ENCODE peak calls at places on chromosomes 5 and 9, in nine cellular contexts. One of them, this sample, is unnamed.
A peak's percentile ranks its signal among the peaks of the same experiment; 100 is the strongest.

GRCh38 chr5:154358410-154359221 is 87.2 kb upstream of the SAP30L start:
- DNase-seq in CD4-positive, CD25-positive, alpha-beta regulatory T cell: no peak
- DNase-seq in kidney: no peak
- DNase-seq in suprapubic skin: no peak
- DNase-seq in stomach: no peak
- DNase-seq in cardiac muscle cell: no peak
- DNase-seq in spleen: no peak
- DNase-seq in transverse colon: no peak
- DNase-seq in astrocyte: peak; percentile 83
- DNase-seq in this sample: no peak

GRCh38 chr9:79512251-79512650 is 59.5 kb upstream of the TLE4 start:
- DNase-seq in CD4-positive, CD25-positive, alpha-beta regulatory T cell: no peak
- DNase-seq in kidney: no peak
- DNase-seq in suprapubic skin: no peak
- DNase-seq in stomach: no peak
- DNase-seq in cardiac muscle cell: no peak
- DNase-seq in spleen: no peak
- DNase-seq in transverse colon: no peak
- DNase-seq in astrocyte: no peak
- DNase-seq in this sample: no peak

GRCh38 chr5:57857696-57858095 is 375.1 kb upstream of the ACTBL2 start:
- DNase-seq in CD4-positive, CD25-positive, alpha-beta regulatory T cell: no peak
- DNase-seq in kidney: no peak
- DNase-seq in suprapubic skin: no peak
- DNase-seq in stomach: no peak
- DNase-seq in cardiac muscle cell: no peak
- DNase-seq in spleen: no peak
- DNase-seq in transverse colon: no peak
- DNase-seq in astrocyte: no peak
- DNase-seq in this sample: no peak

GRCh38 chr5:133373121-133373870 is 239.0 kb downstream of the FSTL4 start:
- DNase-seq in CD4-positive, CD25-positive, alpha-beta regulatory T cell: no peak
- DNase-seq in kidney: no peak
- DNase-seq in suprapubic skin: no peak
- DNase-seq in stomach: no peak
- DNase-seq in cardiac muscle cell: no peak
- DNase-seq in spleen: no peak
- DNase-seq in transverse colon: no peak
- DNase-seq in astrocyte: no peak
- DNase-seq in this sample: no peak

GRCh38 chr5:180084638-180085561 is 13.3 kb upstream of the RNF130 start:
- DNase-seq in CD4-positive, CD25-positive, alpha-beta regulatory T cell: no peak
- DNase-seq in kidney: no peak
- DNase-seq in suprapubic skin: no peak
- DNase-seq in stomach: peak; percentile 83
- DNase-seq in cardiac muscle cell: no peak
- DNase-seq in spleen: no peak
- DNase-seq in transverse colon: peak; percentile 80
- DNase-seq in astrocyte: no peak
- DNase-seq in this sample: no peak

GRCh38 chr5:167485395-167485794 is 806.0 kb upstream of the WWC1 start:
- DNase-seq in CD4-positive, CD25-positive, alpha-beta regulatory T cell: no peak
- DNase-seq in kidney: no peak
- DNase-seq in suprapubic skin: no peak
- DNase-seq in stomach: no peak
- DNase-seq in cardiac muscle cell: no peak
- DNase-seq in spleen: no peak
- DNase-seq in transverse colon: no peak
- DNase-seq in astrocyte: peak; percentile 31
- DNase-seq in this sample: no peak

GRCh38 chr5:92704590-92704989 is 876.4 kb downstream of the NR2F1-AS1 start:
- DNase-seq in CD4-positive, CD25-positive, alpha-beta regulatory T cell: no peak
- DNase-seq in kidney: no peak
- DNase-seq in suprapubic skin: no peak
- DNase-seq in stomach: no peak
- DNase-seq in cardiac muscle cell: no peak
- DNase-seq in spleen: no peak
- DNase-seq in transverse colon: no peak
- DNase-seq in astrocyte: peak; percentile 53
- DNase-seq in this sample: no peak

GRCh38 chr5:173010021-173010420 is 26.4 kb downstream of the ATP6V0E1 start:
- DNase-seq in CD4-positive, CD25-positive, alpha-beta regulatory T cell: no peak
- DNase-seq in kidney: no peak
- DNase-seq in suprapubic skin: no peak
- DNase-seq in stomach: no peak
- DNase-seq in cardiac muscle cell: no peak
- DNase-seq in spleen: no peak
- DNase-seq in transverse colon: no peak
- DNase-seq in astrocyte: peak; percentile 17
- DNase-seq in this sample: no peak

GRCh38 chr5:135993894-135994514 is 34.8 kb upstream of the TGFBI start:
- DNase-seq in CD4-positive, CD25-positive, alpha-beta regulatory T cell: no peak
- DNase-seq in kidney: no peak
- DNase-seq in suprapubic skin: no peak
- DNase-seq in stomach: no peak
- DNase-seq in cardiac muscle cell: no peak
- DNase-seq in spleen: no peak
- DNase-seq in transverse colon: no peak
- DNase-seq in astrocyte: peak; percentile 96
- DNase-seq in this sample: no peak

GRCh38 chr9:120891255-120891954 is 14.4 kb upstream of the PHF19 start:
- DNase-seq in CD4-positive, CD25-positive, alpha-beta regulatory T cell: peak; percentile 92
- DNase-seq in kidney: no peak
- DNase-seq in suprapubic skin: no peak
- DNase-seq in stomach: no peak
- DNase-seq in cardiac muscle cell: no peak
- DNase-seq in spleen: no peak
- DNase-seq in transverse colon: no peak
- DNase-seq in astrocyte: no peak
- DNase-seq in this sample: no peak

GRCh38 chr5:112417931-112418358 is 1.1 kb downstream of the EPB41L4A start:
- DNase-seq in CD4-positive, CD25-positive, alpha-beta regulatory T cell: peak; percentile 79
- DNase-seq in kidney: peak; percentile 75
- DNase-seq in suprapubic skin: peak; percentile 59
- DNase-seq in stomach: peak; percentile 49
- DNase-seq in cardiac muscle cell: peak; percentile 46
- DNase-seq in spleen: peak; percentile 84
- DNase-seq in transverse colon: peak; percentile 50
- DNase-seq in astrocyte: peak; percentile 4
- DNase-seq in this sample: no peak

GRCh38 chr9:86330186-86330585 is 24.0 kb downstream of the TUT7 start:
- DNase-seq in CD4-positive, CD25-positive, alpha-beta regulatory T cell: no peak
- DNase-seq in kidney: no peak
- DNase-seq in suprapubic skin: no peak
- DNase-seq in stomach: no peak
- DNase-seq in cardiac muscle cell: no peak
- DNase-seq in spleen: no peak
- DNase-seq in transverse colon: no peak
- DNase-seq in astrocyte: no peak
- DNase-seq in this sample: no peak

GRCh38 chr5:89584339-89584956 is 701.5 kb upstream of the MEF2C start:
- DNase-seq in CD4-positive, CD25-positive, alpha-beta regulatory T cell: no peak
- DNase-seq in kidney: no peak
- DNase-seq in suprapubic skin: no peak
- DNase-seq in stomach: no peak
- DNase-seq in cardiac muscle cell: no peak
- DNase-seq in spleen: no peak
- DNase-seq in transverse colon: no peak
- DNase-seq in astrocyte: peak; percentile 87
- DNase-seq in this sample: no peak

GRCh38 chr5:142110046-142110531 is 1.5 kb downstream of the NDFIP1 start:
- DNase-seq in CD4-positive, CD25-positive, alpha-beta regulatory T cell: peak; percentile 55
- DNase-seq in kidney: no peak
- DNase-seq in suprapubic skin: no peak
- DNase-seq in stomach: no peak
- DNase-seq in cardiac muscle cell: no peak
- DNase-seq in spleen: no peak
- DNase-seq in transverse colon: peak; percentile 19
- DNase-seq in astrocyte: peak; percentile 22
- DNase-seq in this sample: no peak

GRCh38 chr5:34563951-34564705 is 92.0 kb upstream of the RAI14 start:
- DNase-seq in CD4-positive, CD25-positive, alpha-beta regulatory T cell: no peak
- DNase-seq in kidney: peak; percentile 81
- DNase-seq in suprapubic skin: no peak
- DNase-seq in stomach: peak; percentile 49
- DNase-seq in cardiac muscle cell: no peak
- DNase-seq in spleen: peak; percentile 76
- DNase-seq in transverse colon: no peak
- DNase-seq in astrocyte: peak; percentile 87
- DNase-seq in this sample: no peak

GRCh38 chr9:36897476-36897875 is 136.6 kb downstream of the PAX5 start:
- DNase-seq in CD4-positive, CD25-positive, alpha-beta regulatory T cell: no peak
- DNase-seq in kidney: no peak
- DNase-seq in suprapubic skin: no peak
- DNase-seq in stomach: no peak
- DNase-seq in cardiac muscle cell: no peak
- DNase-seq in spleen: no peak
- DNase-seq in transverse colon: no peak
- DNase-seq in astrocyte: no peak
- DNase-seq in this sample: no peak

GRCh38 chr9:92463989-92464388 is 18.3 kb downstream of the ASPN start:
- DNase-seq in CD4-positive, CD25-positive, alpha-beta regulatory T cell: no peak
- DNase-seq in kidney: no peak
- DNase-seq in suprapubic skin: no peak
- DNase-seq in stomach: no peak
- DNase-seq in cardiac muscle cell: no peak
- DNase-seq in spleen: no peak
- DNase-seq in transverse colon: no peak
- DNase-seq in astrocyte: peak; percentile 98
- DNase-seq in this sample: no peak

GRCh38 chr9:133457233-133457632 is 2.5 kb upstream of the CACFD1 start:
- DNase-seq in CD4-positive, CD25-positive, alpha-beta regulatory T cell: no peak
- DNase-seq in kidney: peak; percentile 73
- DNase-seq in suprapubic skin: no peak
- DNase-seq in stomach: no peak
- DNase-seq in cardiac muscle cell: no peak
- DNase-seq in spleen: no peak
- DNase-seq in transverse colon: no peak
- DNase-seq in astrocyte: no peak
- DNase-seq in this sample: no peak

DNA sequence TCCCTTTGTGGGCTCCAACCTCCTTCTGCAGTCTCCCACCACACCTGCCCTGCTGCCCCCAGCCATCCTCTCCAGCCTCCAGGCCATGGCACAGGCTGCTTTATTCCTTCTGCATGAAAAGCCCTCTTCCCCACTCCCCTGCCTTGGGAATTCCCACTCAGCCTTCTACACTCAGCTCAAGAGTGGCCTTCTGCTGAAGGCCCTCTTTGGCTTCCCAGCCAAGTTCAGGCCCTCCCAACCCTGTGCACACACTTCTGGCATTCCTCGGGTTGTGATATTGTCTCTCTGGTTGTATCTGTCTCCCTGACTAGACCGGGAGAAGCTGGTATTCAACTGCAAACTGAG is 5.7 kb downstream of the SHB start:
- DNase-seq in CD4-positive, CD25-positive, alpha-beta regulatory T cell: no peak
- DNase-seq in kidney: no peak
- DNase-seq in suprapubic skin: no peak
- DNase-seq in stomach: no peak
- DNase-seq in cardiac muscle cell: no peak
- DNase-seq in spleen: peak; percentile 45
- DNase-seq in transverse colon: no peak
- DNase-seq in astrocyte: no peak
- DNase-seq in this sample: no peak
- H3K4me1 ChIP-seq in CD4-positive, CD25-positive, alpha-beta regulatory T cell: peaks cover 16% of the 10 kb centered on the region
- H3K4me1 ChIP-seq in kidney: peaks cover 44% of the 10 kb centered on the region
- H3K4me1 ChIP-seq in suprapubic skin: peaks cover 42% of the 10 kb centered on the region
- H3K4me1 ChIP-seq in stomach: peaks cover 98% of the 10 kb centered on the region
- H3K4me1 ChIP-seq in cardiac muscle cell: peaks cover 45% of the 10 kb centered on the region
- H3K4me1 ChIP-seq in spleen: peaks cover 20% of the 10 kb centered on the region
- H3K4me1 ChIP-seq in transverse colon: peaks cover 29% of the 10 kb centered on the region
- H3K4me1 ChIP-seq in astrocyte: peaks cover 75% of the 10 kb centered on the region
- H3K4me1 ChIP-seq in this sample: peaks cover 10% of the 10 kb centered on the region

GRCh38 chr5:140018920-140019644 is 24.0 kb downstream of the NRG2 start:
- DNase-seq in CD4-positive, CD25-positive, alpha-beta regulatory T cell: no peak
- DNase-seq in kidney: no peak
- DNase-seq in suprapubic skin: no peak
- DNase-seq in stomach: no peak
- DNase-seq in cardiac muscle cell: no peak
- DNase-seq in spleen: no peak
- DNase-seq in transverse colon: no peak
- DNase-seq in astrocyte: no peak
- DNase-seq in this sample: no peak

GRCh38 chr5:140018096-140018481 is 25.0 kb downstream of the NRG2 start:
- DNase-seq in CD4-positive, CD25-positive, alpha-beta regulatory T cell: no peak
- DNase-seq in kidney: no peak
- DNase-seq in suprapubic skin: no peak
- DNase-seq in stomach: no peak
- DNase-seq in cardiac muscle cell: peak; percentile 22
- DNase-seq in spleen: no peak
- DNase-seq in transverse colon: no peak
- DNase-seq in astrocyte: no peak
- DNase-seq in this sample: no peak

GRCh38 chr5:140017397-140018095 is 25.6 kb downstream of the NRG2 start:
- DNase-seq in CD4-positive, CD25-positive, alpha-beta regulatory T cell: no peak
- DNase-seq in kidney: no peak
- DNase-seq in suprapubic skin: no peak
- DNase-seq in stomach: no peak
- DNase-seq in cardiac muscle cell: no peak
- DNase-seq in spleen: no peak
- DNase-seq in transverse colon: no peak
- DNase-seq in astrocyte: no peak
- DNase-seq in this sample: no peak

GRCh38 chr5:140020601-140021177 is 22.4 kb downstream of the NRG2 start:
- DNase-seq in CD4-positive, CD25-positive, alpha-beta regulatory T cell: no peak
- DNase-seq in kidney: no peak
- DNase-seq in suprapubic skin: no peak
- DNase-seq in stomach: no peak
- DNase-seq in cardiac muscle cell: no peak
- DNase-seq in spleen: no peak
- DNase-seq in transverse colon: no peak
- DNase-seq in astrocyte: no peak
- DNase-seq in this sample: no peak

GRCh38 chr5:140018517-140018916 is 24.6 kb downstream of the NRG2 start:
- DNase-seq in CD4-positive, CD25-positive, alpha-beta regulatory T cell: no peak
- DNase-seq in kidney: no peak
- DNase-seq in suprapubic skin: no peak
- DNase-seq in stomach: no peak
- DNase-seq in cardiac muscle cell: no peak
- DNase-seq in spleen: no peak
- DNase-seq in transverse colon: no peak
- DNase-seq in astrocyte: no peak
- DNase-seq in this sample: no peak
- H3K4me1 ChIP-seq in CD4-positive, CD25-positive, alpha-beta regulatory T cell: no peaks in the 10 kb centered on the region
- H3K4me1 ChIP-seq in kidney: peaks cover 2% of the 10 kb centered on the region
- H3K4me1 ChIP-seq in suprapubic skin: no peaks in the 10 kb centered on the region
- H3K4me1 ChIP-seq in stomach: peaks cover 30% of the 10 kb centered on the region
- H3K4me1 ChIP-seq in cardiac muscle cell: peaks cover 30% of the 10 kb centered on the region
- H3K4me1 ChIP-seq in spleen: no peaks in the 10 kb centered on the region
- H3K4me1 ChIP-seq in transverse colon: peaks cover 5% of the 10 kb centered on the region
- H3K4me1 ChIP-seq in astrocyte: no peaks in the 10 kb centered on the region
- H3K4me1 ChIP-seq in this sample: no peaks in the 10 kb centered on the region

GRCh38 chr5:14595877-14596276 is 14.3 kb downstream of the OTULINL start:
- DNase-seq in CD4-positive, CD25-positive, alpha-beta regulatory T cell: no peak
- DNase-seq in kidney: no peak
- DNase-seq in suprapubic skin: no peak
- DNase-seq in stomach: no peak
- DNase-seq in cardiac muscle cell: no peak
- DNase-seq in spleen: no peak
- DNase-seq in transverse colon: no peak
- DNase-seq in astrocyte: no peak
- DNase-seq in this sample: no peak
- H3K4me1 ChIP-seq in CD4-positive, CD25-positive, alpha-beta regulatory T cell: peaks cover 75% of the 10 kb centered on the region
- H3K4me1 ChIP-seq in kidney: no peaks in the 10 kb centered on the region
- H3K4me1 ChIP-seq in suprapubic skin: no peaks in the 10 kb centered on the region
- H3K4me1 ChIP-seq in stomach: no peaks in the 10 kb centered on the region
- H3K4me1 ChIP-seq in cardiac muscle cell: no peaks in the 10 kb centered on the region
- H3K4me1 ChIP-seq in spleen: peaks cover 42% of the 10 kb centered on the region
- H3K4me1 ChIP-seq in transverse colon: peaks cover 29% of the 10 kb centered on the region
- H3K4me1 ChIP-seq in astrocyte: peaks cover 16% of the 10 kb centered on the region
- H3K4me1 ChIP-seq in this sample: no peaks in the 10 kb centered on the region

GRCh38 chr5:141105350-141105749 is 5.1 kb downstream of the PCDHB3 start:
- DNase-seq in CD4-positive, CD25-positive, alpha-beta regulatory T cell: no peak
- DNase-seq in kidney: no peak
- DNase-seq in suprapubic skin: no peak
- DNase-seq in stomach: no peak
- DNase-seq in cardiac muscle cell: no peak
- DNase-seq in spleen: no peak
- DNase-seq in transverse colon: no peak
- DNase-seq in astrocyte: no peak
- DNase-seq in this sample: no peak
- H3K4me1 ChIP-seq in CD4-positive, CD25-positive, alpha-beta regulatory T cell: no peaks in the 10 kb centered on the region
- H3K4me1 ChIP-seq in kidney: no peaks in the 10 kb centered on the region
- H3K4me1 ChIP-seq in suprapubic skin: no peaks in the 10 kb centered on the region
- H3K4me1 ChIP-seq in stomach: no peaks in the 10 kb centered on the region
- H3K4me1 ChIP-seq in cardiac muscle cell: no peaks in the 10 kb centered on the region
- H3K4me1 ChIP-seq in spleen: no peaks in the 10 kb centered on the region
- H3K4me1 ChIP-seq in transverse colon: no peaks in the 10 kb centered on the region
- H3K4me1 ChIP-seq in astrocyte: no peaks in the 10 kb centered on the region
- H3K4me1 ChIP-seq in this sample: no peaks in the 10 kb centered on the region